ENCODE peak calls at places on chromosomes 12 and 14, in nine cellular contexts. C is stomach, S is NB4, T is A549, K is sigmoid colon, V is endothelial cell of umbilical vein, R is suprapubic skin, H is esophagus muscularis mucosa, U is heart left ventricle. M is an unnamed sample.

GRCh38 chr12:106309671-106310313 is 7.3 kb downstream of the TCP11L2 start:
- DNase-seq in V (no peak), U (no peak), T (no peak), R (no peak), C (no peak), H (no peak), K (no peak), S (no peak), M (no peak)

GRCh38 chr12:122935318-122935717 is 30.9 kb downstream of the ABCB9 start:
- DNase-seq in R (no peak), C (no peak), V (no peak), T (no peak), S (no peak), H (no peak), U (no peak), K (no peak), M (no peak)

GRCh38 chr12:95337176-95337575 is 119.6 kb downstream of the VEZT start:
- DNase-seq in R (no peak), K (no peak), H (no peak), T (no peak), S (no peak), U (no peak), V (no peak), C (no peak), M (no peak)

GRCh38 chr12:18375131-18375530 is 113.8 kb downstream of the PIK3C2G start:
- DNase-seq in H (no peak), T (no peak), V (no peak), K (no peak), C (no peak), S (no peak), U (no peak), R (no peak), M (no peak)

GRCh38 chr12:95205016-95205415 is 12.3 kb downstream of the FGD6 start:
- DNase-seq in C (no peak), R (no peak), U (no peak), K (no peak), T (no peak), H (no peak), V (no peak), S (no peak), M (no peak)

GRCh38 chr14:55281316-55281839 is 10.2 kb downstream of the FBXO34 start:
- DNase-seq in S (no peak), V (no peak), C (no peak), H (no peak), U (no peak), K (no peak), T (no peak), R (no peak), M (no peak)

GRCh38 chr14:68975667-68976066 is 3.4 kb downstream of the ACTN1 start:
- DNase-seq in R (no peak), U (no peak), C (no peak), S (no peak), K (peak; percentile 89), H (no peak), T (no peak), V (peak; percentile 46), M (peak; percentile 91)

GRCh38 chr14:83269583-83269982 is 1735.9 kb upstream of the SEL1L start:
- DNase-seq in U (no peak), K (no peak), R (no peak), H (no peak), V (no peak), T (no peak), C (no peak), S (no peak), M (no peak)

GRCh38 chr12:132400011-132400641 is 70.7 kb upstream of the GALNT9 start:
- DNase-seq in V (no peak), T (no peak), K (peak; percentile 59), H (no peak), R (no peak), C (no peak), U (no peak), S (no peak), M (no peak)

GRCh38 chr12:47739959-47740358 is 14.7 kb upstream of the ENDOU start:
- DNase-seq in R (no peak), C (no peak), V (no peak), H (no peak), S (no peak), K (no peak), T (no peak), U (peak; percentile 62), M (no peak)

GRCh38 chr12:99611117-99611516 is 36.4 kb upstream of the GARIN6 start:
- DNase-seq in U (no peak), H (no peak), K (no peak), C (no peak), T (no peak), V (no peak), S (no peak), R (no peak), M (no peak)

GRCh38 chr14:89833120-89833521 is 121.4 kb downstream of the EFCAB11 start:
- DNase-seq in H (no peak), V (peak; percentile 28), R (no peak), S (no peak), K (no peak), T (no peak), C (no peak), U (no peak), M (no peak)

GRCh38 chr14:69675246-69675583 is 63.8 kb downstream of the SUSD6 start:
- DNase-seq in V (no peak), C (peak; percentile 35), T (no peak), H (no peak), K (no peak), R (no peak), S (no peak), U (no peak), M (peak; percentile 78)

GRCh38 chr12:42737364-42737763 is 147.8 kb upstream of the PRICKLE1 start:
- DNase-seq in S (no peak), C (no peak), U (no peak), K (no peak), H (no peak), T (no peak), V (no peak), R (no peak), M (no peak)

GRCh38 chr12:27821259-27821973 is 41.4 kb upstream of the MANSC4 start:
- DNase-seq in H (no peak), V (peak; percentile 89), S (peak; percentile 89), K (no peak), R (no peak), T (peak; percentile 80), C (peak; percentile 29), U (peak; percentile 24), M (peak; percentile 17)

GRCh38 chr12:70543444-70543843 is 93.8 kb downstream of the PTPRB start:
- DNase-seq in T (peak; percentile 62), V (peak; percentile 92), U (no peak), C (no peak), S (no peak), H (no peak), R (no peak), K (no peak), M (no peak)

DNA sequence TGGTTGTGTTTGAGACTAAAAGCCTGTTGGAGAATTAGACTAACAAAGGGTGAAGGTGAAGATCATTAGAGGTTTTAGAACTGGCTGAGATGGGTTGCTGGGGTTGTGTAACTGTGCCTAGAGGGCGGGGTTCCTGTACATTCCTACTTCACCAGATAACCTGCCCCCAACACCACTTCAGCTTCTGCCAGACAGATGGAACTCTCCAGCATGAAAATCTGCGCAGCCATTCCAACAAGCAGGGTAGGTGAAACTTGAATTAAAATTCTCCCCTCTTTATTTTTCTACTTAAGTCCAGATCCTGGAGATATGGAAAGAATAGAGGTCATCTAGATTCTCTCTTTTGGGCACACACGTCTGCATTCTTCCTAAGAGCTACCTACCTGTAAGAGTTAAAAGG is 6.0 kb downstream of the FOXG1 start:
- DNase-seq in R (no peak), H (no peak), K (no peak), S (no peak), U (no peak), C (no peak), T (no peak), V (no peak), M (no peak)
- H3K4me3 ChIP-seq in R (no peak overlapping the region), H (peak overlapping the region; percentile 37), K (no peak overlapping the region), S (no peak overlapping the region), U (no peak overlapping the region), C (no peak overlapping the region), T (no peak overlapping the region), V (no peak overlapping the region), M (no peak overlapping the region)

DNA sequence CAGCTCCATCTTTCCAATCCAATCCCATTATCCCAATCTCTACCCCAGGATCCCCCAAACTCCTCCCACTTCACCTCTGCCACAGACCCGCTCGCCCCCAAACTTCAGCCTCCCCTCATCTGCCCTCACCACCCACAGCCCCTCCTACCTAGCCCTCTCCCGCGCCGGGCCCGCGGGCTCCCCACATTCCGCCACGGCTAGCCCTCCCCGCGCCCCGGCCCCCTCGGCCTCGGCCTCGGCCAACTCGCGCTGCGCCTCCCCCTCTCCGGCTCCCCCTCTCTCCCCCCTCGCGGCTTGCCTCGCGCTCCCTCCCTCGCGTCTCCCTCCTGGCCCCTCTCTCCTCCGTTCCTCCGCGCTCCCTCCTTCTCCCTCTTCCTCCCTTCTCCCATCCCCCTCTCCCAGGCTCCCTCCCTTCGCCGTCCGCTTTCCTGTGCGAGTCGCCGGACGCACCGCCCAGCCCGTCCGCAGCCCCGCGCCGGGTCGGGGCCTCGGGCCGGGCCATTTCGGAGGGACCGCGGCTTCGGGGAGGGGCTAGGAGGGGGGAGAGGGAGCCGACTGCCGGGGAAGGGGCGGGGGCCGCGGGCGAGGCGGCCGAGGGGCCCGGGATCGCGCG is at the start of gene ATN1:
- DNase-seq in C (peak; percentile 68), V (peak; percentile 83), H (peak; percentile 96), U (peak; percentile 90), T (peak; percentile 56), S (peak; percentile 59), K (peak; percentile 97), R (no peak), M (no peak)
- TF ChIP-seq POLR2A in C (no peak), V (peak; percentile 55), H (no peak), U (peak; percentile 38), T (peak; percentile 67), S (peak; percentile 29), K (no peak), R (no peak), M (no peak)

DNA sequence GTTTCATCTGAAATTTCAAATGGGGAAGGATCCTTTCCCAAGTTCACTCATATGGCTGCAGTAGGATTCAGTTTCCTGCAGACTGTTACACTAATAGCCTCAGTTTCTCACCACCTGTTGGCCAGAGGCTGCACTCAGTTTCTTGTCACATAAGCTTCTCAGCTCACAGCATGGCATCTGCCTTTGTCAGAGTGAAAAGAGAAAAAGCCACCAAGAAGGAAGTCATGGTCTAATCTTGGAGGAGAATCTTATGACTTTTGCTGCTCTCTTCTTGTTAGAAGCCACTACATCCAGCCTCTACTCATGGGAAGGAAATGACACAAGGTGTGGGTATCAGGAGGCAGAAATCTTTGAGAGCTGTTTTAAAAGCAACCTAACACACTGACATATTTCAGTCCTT is 39.4 kb upstream of the BTG1 start:
- DNase-seq in T (no peak), K (no peak), C (no peak), R (no peak), V (no peak), U (no peak), H (no peak), S (peak; percentile 19), M (no peak)
- TF ChIP-seq CTCF in T (no peak), K (no peak), C (no peak), R (no peak), V (no peak), U (no peak), H (no peak), S (no peak), M (no peak)

DNA sequence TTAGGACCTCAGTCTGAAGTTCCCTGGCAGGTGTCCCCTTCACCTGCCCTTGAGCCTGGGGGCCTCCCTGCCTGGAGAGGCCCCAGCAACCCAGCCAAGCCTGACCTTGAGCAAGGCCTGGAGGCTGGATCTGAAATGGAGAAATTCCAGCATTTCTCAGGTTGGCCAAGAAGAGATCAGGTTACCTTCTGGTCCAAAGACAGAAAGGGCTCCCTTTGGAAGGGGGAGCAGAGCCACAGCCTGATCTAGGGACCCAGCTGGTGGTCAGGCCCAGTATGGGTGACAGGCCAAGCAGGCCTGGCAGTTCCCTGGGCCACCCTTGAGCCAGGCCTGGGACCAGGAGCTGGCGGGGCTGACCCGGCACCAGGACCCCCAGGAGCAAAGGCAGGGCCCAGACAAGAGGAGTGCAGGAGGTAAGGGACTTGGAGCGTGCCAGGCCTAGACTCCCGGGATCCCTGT is 82.8 kb downstream of the TNFAIP2 start:
- DNase-seq in K (peak; percentile 75), H (no peak), V (no peak), T (no peak), S (no peak), R (no peak), U (no peak), C (no peak), M (no peak)
- H3K4me3 ChIP-seq in K (peak overlapping the region; percentile 57), H (peak overlapping the region; percentile 63), V (no peak overlapping the region), T (no peak overlapping the region), S (no peak overlapping the region), R (peak overlapping the region; percentile 60), U (peak overlapping the region; percentile 10), C (no peak overlapping the region), M (no peak overlapping the region)